ENCODE peak calls at places on chromosomes 6 and 20, in six cellular contexts. G is CD8-positive, alpha-beta memory T cell; Q is SJSA1; S is heart left ventricle; C is kidney; I is suprapubic skin. V is an unnamed sample.

GRCh38 chr6:152503541-152503940 is 133.6 kb downstream of the SYNE1 start:
- DNase-seq in G (no peak), Q (no peak), S (no peak), C (no peak), I (no peak), V (no peak)

GRCh38 chr6:4611441-4612129 is 164.6 kb upstream of the CDYL start:
- DNase-seq in G (no peak), Q (peak), S (no peak), C (no peak), I (no peak), V (no peak)

GRCh38 chr6:36095497-36096391 is 34.6 kb upstream of the MAPK13 start:
- DNase-seq in G (no peak), Q (no peak), S (no peak), C (no peak), I (no peak), V (no peak)

GRCh38 chr6:169802790-169803189 is 51.4 kb downstream of the ERMARD start:
- DNase-seq in G (no peak), Q (no peak), S (no peak), C (no peak), I (no peak), V (no peak)

GRCh38 chr6:145544514-145544913 is 190.8 kb downstream of the EPM2A start:
- DNase-seq in G (no peak), Q (no peak), S (no peak), C (no peak), I (no peak), V (no peak)

GRCh38 chr6:77015350-77015749 is 447.9 kb downstream of the HTR1B start:
- DNase-seq in G (no peak), Q (no peak), S (no peak), C (no peak), I (no peak), V (no peak)

GRCh38 chr6:13992417-13993055 is 67.8 kb downstream of the RNF182 start:
- DNase-seq in G (no peak), Q (peak), S (no peak), C (no peak), I (no peak), V (no peak)

GRCh38 chr6:37309692-37310091 is 44.1 kb upstream of the RNF8 start:
- DNase-seq in G (no peak), Q (no peak), S (no peak), C (no peak), I (no peak), V (no peak)

GRCh38 chr6:31172973-31173384 is 2.5 kb upstream of the POU5F1 start:
- DNase-seq in G (no peak), Q (no peak), S (no peak), C (no peak), I (no peak), V (no peak)

GRCh38 chr6:7730852-7731251 is 5.0 kb downstream of the BMP6 start:
- DNase-seq in G (no peak), Q (peak), S (no peak), C (peak), I (no peak), V (no peak)

GRCh38 chr20:18977441-18977840 is 163.9 kb downstream of the SCP2D1 start:
- DNase-seq in G (no peak), Q (no peak), S (no peak), C (no peak), I (no peak), V (no peak)

GRCh38 chr20:61683721-61684120 is 382.0 kb downstream of the TAF4 start:
- DNase-seq in G (no peak), Q (no peak), S (no peak), C (peak), I (no peak), V (no peak)

GRCh38 chr6:89311853-89312531 is 3.1 kb downstream of the GABRR2 start:
- DNase-seq in G (no peak), Q (peak), S (peak), C (peak), I (no peak), V (no peak)

GRCh38 chr6:126252154-126252553 is 87.8 kb upstream of the CENPW start:
- DNase-seq in G (no peak), Q (no peak), S (no peak), C (no peak), I (no peak), V (no peak)

GRCh38 chr20:4661191-4661590 is 60.5 kb upstream of the PRND start:
- DNase-seq in G (peak), Q (no peak), S (no peak), C (no peak), I (no peak), V (no peak)

GRCh38 chr20:46348972-46349741 is 40.9 kb upstream of the CDH22 start:
- DNase-seq in G (peak), Q (peak), S (peak), C (peak), I (no peak), V (no peak)

GRCh38 chr20:32823078-32823477 is 3.3 kb downstream of the MAPRE1 start:
- DNase-seq in G (no peak), Q (peak), S (no peak), C (no peak), I (no peak), V (no peak)

GRCh38 chr20:10509411-10509810 is 74.3 kb downstream of the SLX4IP start:
- DNase-seq in G (no peak), Q (no peak), S (no peak), C (no peak), I (no peak), V (no peak)

GRCh38 chr6:106972500-106972899 is 2.0 kb downstream of the CD24 start:
- DNase-seq in G (no peak), Q (no peak), S (no peak), C (no peak), I (no peak), V (no peak)

GRCh38 chr6:134111062-134111677 is 58.7 kb upstream of the SLC2A12 start:
- DNase-seq in G (peak), Q (peak), S (no peak), C (no peak), I (no peak), V (no peak)

GRCh38 chr6:149015224-149015876 is 268.5 kb downstream of the UST start:
- DNase-seq in G (no peak), Q (no peak), S (no peak), C (no peak), I (no peak), V (no peak)

GRCh38 chr6:41189968-41190367 is 11.0 kb downstream of the TREML2 start:
- DNase-seq in G (no peak), Q (no peak), S (no peak), C (no peak), I (no peak), V (no peak)

GRCh38 chr6:90131614-90132423 is 164.8 kb downstream of the BACH2 start:
- DNase-seq in G (no peak), Q (peak), S (peak), C (no peak), I (peak), V (no peak)

GRCh38 chr6:128601060-128601459 is 80.7 kb upstream of the PTPRK start:
- DNase-seq in G (no peak), Q (peak), S (peak), C (no peak), I (no peak), V (no peak)

GRCh38 chr6:16141514-16141913 is 12.6 kb downstream of the MYLIP start:
- DNase-seq in G (no peak), Q (no peak), S (peak), C (no peak), I (no peak), V (no peak)

GRCh38 chr6:42195415-42195814 is 659 bp upstream of the GUCA1B start:
- DNase-seq in G (no peak), Q (no peak), S (no peak), C (no peak), I (no peak), V (no peak)

GRCh38 chr6:42193491-42193894 is 1.3 kb downstream of the GUCA1B start:
- DNase-seq in G (no peak), Q (peak), S (no peak), C (no peak), I (no peak), V (no peak)

GRCh38 chr6:42194056-42194455 is 700 bp downstream of the GUCA1B start:
- DNase-seq in G (no peak), Q (no peak), S (no peak), C (no peak), I (no peak), V (no peak)

GRCh38 chr6:42188406-42188805 is 6.3 kb downstream of the GUCA1B start:
- DNase-seq in G (no peak), Q (no peak), S (no peak), C (no peak), I (no peak), V (peak)

GRCh38 chr6:42190784-42191183 is 4.0 kb downstream of the GUCA1B start:
- DNase-seq in G (no peak), Q (no peak), S (no peak), C (no peak), I (no peak), V (peak)
- H3K27ac ChIP-seq in G (no peak), Q (no peak), S (no peak), C (no peak), I (no peak), V (no peak)

GRCh38 chr6:165002358-165002757 is 307.0 kb downstream of the C6orf118 start:
- DNase-seq in G (no peak), Q (no peak), S (no peak), C (no peak), I (no peak), V (no peak)

GRCh38 chr6:164998297-164998696 is 311.1 kb downstream of the C6orf118 start:
- DNase-seq in G (no peak), Q (no peak), S (no peak), C (no peak), I (no peak), V (no peak)

GRCh38 chr6:165002866-165003265 is 306.5 kb downstream of the C6orf118 start:
- DNase-seq in G (no peak), Q (no peak), S (no peak), C (no peak), I (no peak), V (no peak)

GRCh38 chr6:165001502-165002157 is 307.8 kb downstream of the C6orf118 start:
- DNase-seq in G (no peak), Q (no peak), S (no peak), C (peak), I (peak), V (no peak)
- H3K4me3 ChIP-seq in G (no peak), Q (no peak), S (no peak), C (no peak), I (no peak), V (no peak)

GRCh38 chr6:12627053-12627452 is 89.5 kb upstream of the PHACTR1 start:
- DNase-seq in G (no peak), Q (no peak), S (no peak), C (no peak), I (no peak), V (no peak)
- H3K27ac ChIP-seq in G (no peak), Q (no peak), S (no peak), C (no peak), I (no peak), V (no peak)

DNA sequence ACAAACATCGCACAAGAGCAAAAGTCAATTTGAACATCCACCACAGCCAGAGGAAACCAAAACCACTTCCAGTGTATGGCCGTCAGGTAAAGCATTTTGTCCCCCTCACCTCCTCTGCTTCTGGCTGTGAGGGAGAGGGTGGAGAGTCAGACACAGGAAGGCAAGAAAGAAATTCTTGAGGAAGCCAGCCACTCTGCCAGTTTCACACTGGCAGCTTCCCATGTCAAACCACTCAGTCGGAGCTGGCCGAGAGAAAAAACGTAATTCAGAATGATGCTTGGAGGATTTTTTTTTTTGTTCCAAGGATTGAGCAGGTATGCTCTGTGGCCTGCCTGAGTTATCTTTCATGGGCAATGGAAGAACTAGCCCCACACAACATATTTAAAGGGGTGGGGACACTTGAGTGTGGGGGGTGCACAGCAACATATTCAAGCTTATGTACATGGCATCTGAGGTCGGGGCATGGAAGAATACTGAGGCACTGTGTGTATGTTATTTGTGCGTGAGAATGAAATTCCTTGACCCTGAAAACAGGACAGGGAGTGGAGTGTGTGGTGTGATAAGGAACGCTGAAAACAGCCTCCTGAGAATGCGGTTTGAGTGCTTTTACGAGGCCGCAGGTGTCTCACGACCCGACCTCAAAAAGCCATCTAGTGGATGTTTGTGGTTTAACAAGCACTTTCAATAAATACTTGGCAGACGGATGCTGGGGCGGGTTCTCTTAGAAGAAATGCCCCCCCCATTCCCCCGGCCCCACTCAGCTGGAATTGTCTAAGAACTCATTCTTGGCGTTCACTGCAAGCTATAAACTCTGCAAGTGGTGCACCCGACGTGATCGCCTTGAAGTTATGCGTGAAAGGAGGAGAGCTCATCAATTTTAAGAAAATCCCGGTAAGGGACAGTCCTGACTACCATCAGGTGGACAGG is 27.5 kb upstream of the ZBTB22 start:
- DNase-seq in G (peak), Q (peak), S (peak), C (no peak), I (peak), V (peak)
- H3K4me3 ChIP-seq in G (peak), Q (no peak), S (no peak), C (no peak), I (peak), V (peak)

GRCh38 chr20:25197173-25197869 is 1.8 kb downstream of the ENTPD6 start:
- DNase-seq in G (peak), Q (no peak), S (no peak), C (no peak), I (no peak), V (no peak)
- H3K27ac ChIP-seq in G (peak), Q (no peak), S (peak), C (peak), I (peak), V (no peak)

DNA sequence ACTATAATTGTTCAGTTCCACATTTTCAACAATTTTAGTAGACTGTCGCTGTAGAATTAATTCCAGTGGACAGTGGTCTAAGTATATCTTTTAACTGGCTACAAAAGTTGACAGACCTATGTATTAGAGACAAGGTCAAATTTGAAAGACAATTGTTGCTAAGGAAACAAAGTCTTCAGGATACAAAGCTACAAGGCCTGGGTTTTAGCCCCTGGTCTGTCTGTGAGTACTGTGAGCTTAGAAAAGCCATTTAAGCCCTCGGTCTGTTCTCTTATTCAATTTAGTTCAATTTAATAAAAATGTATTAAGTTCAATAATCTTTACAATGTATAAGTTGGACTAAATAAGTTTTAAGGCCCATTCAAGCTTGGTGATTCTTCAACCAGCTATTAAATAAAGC is 352.5 kb downstream of the HDGFL1 start:
- DNase-seq in G (no peak), Q (no peak), S (no peak), C (no peak), I (no peak), V (no peak)
- H3K4me3 ChIP-seq in G (no peak), Q (no peak), S (no peak), C (no peak), I (no peak), V (no peak)

GRCh38 chr6:154123567-154123966 is 84.5 kb downstream of the OPRM1 start:
- DNase-seq in G (no peak), Q (no peak), S (no peak), C (no peak), I (no peak), V (no peak)
- H3K27ac ChIP-seq in G (no peak), Q (no peak), S (no peak), C (no peak), I (no peak), V (no peak)

GRCh38 chr6:98831057-98832031 is 3.0 kb upstream of the POU3F2 start:
- DNase-seq in G (no peak), Q (no peak), S (no peak), C (peak), I (no peak), V (no peak)
- H3K4me3 ChIP-seq in G (no peak), Q (no peak), S (no peak), C (no peak), I (peak), V (peak)

DNA sequence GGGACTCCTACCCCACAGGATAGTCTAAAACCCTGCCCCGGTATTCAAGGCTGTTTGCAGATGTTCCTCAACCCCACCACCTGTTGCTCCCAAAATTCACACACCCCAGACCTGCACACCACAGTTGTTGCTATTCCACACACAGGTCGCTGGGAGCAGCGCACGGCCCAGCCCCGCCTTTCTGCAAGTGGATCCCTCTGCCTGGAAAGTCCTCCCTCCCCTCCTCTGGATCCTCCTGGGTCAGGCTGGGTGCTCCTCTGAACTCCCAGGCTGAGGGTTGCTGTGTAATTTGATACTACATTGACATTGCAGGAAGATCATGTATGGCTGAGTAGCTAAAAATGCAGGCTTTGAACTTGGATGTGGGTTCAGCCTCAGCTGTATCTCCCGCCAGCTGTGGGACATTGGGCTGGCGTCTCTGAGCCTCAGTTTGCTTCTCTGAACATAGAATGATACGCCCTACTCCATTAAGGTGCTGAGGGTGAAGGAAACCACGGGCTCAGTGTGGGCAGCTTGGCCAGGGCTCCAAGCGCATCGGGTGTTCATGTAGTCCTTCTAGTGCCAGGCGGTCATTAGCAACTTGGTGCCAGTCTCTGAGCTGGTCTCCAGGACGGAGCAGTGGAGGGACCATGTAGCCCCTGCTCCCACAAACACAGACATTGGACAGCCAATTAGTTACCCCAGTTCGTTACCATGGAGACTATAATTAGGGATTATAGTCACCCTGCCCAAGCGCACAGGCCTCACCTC is 13.9 kb upstream of the CCN5 start:
- DNase-seq in G (no peak), Q (no peak), S (no peak), C (peak), I (no peak), V (no peak)
- H3K27ac ChIP-seq in G (no peak), Q (no peak), S (no peak), C (no peak), I (peak), V (peak)

GRCh38 chr20:58001381-58001780 is 227.1 kb downstream of the ANKRD60 start:
- DNase-seq in G (no peak), Q (no peak), S (peak), C (no peak), I (no peak), V (no peak)

GRCh38 chr20:57996936-57997629 is 231.4 kb downstream of the ANKRD60 start:
- DNase-seq in G (no peak), Q (peak), S (no peak), C (no peak), I (no peak), V (no peak)

GRCh38 chr20:57998981-57999464 is 229.4 kb downstream of the ANKRD60 start:
- DNase-seq in G (no peak), Q (no peak), S (no peak), C (no peak), I (no peak), V (no peak)

GRCh38 chr20:57998276-57998675 is 230.2 kb downstream of the ANKRD60 start:
- DNase-seq in G (no peak), Q (no peak), S (no peak), C (no peak), I (no peak), V (no peak)

GRCh38 chr20:57999465-58000111 is 228.9 kb downstream of the ANKRD60 start:
- DNase-seq in G (no peak), Q (no peak), S (peak), C (no peak), I (no peak), V (no peak)
- H3K4me3 ChIP-seq in G (no peak), Q (no peak), S (peak), C (no peak), I (no peak), V (peak)